ENCODE peak calls at places on chromosome 14, in eight cellular contexts. One of them, this sample, is unnamed.
A peak's percentile ranks its signal among the peaks of the same experiment; 100 is the strongest.

GRCh38 chr14:69247691-69248440 is 12.1 kb upstream of the GALNT16 start:
- DNase-seq in HCT116: no peak
- DNase-seq in IMR-90: peak; percentile 94
- DNase-seq in OCI-LY7: peak; percentile 16
- DNase-seq in PC-9: no peak
- DNase-seq in hepatocyte: no peak
- DNase-seq in H9: no peak
- DNase-seq in mammary epithelial cell: no peak
- DNase-seq in this sample: peak; percentile 85

GRCh38 chr14:33377596-33378390 is 439.1 kb downstream of the NPAS3 start:
- DNase-seq in HCT116: no peak
- DNase-seq in IMR-90: no peak
- DNase-seq in OCI-LY7: no peak
- DNase-seq in PC-9: no peak
- DNase-seq in hepatocyte: no peak
- DNase-seq in H9: no peak
- DNase-seq in mammary epithelial cell: no peak
- DNase-seq in this sample: peak; percentile 28

GRCh38 chr14:88986146-88986841 is 161.8 kb downstream of the TTC8 start:
- DNase-seq in HCT116: peak; percentile 31
- DNase-seq in IMR-90: peak; percentile 82
- DNase-seq in OCI-LY7: no peak
- DNase-seq in PC-9: no peak
- DNase-seq in hepatocyte: peak; percentile 53
- DNase-seq in H9: no peak
- DNase-seq in mammary epithelial cell: peak; percentile 72
- DNase-seq in this sample: peak; percentile 89

GRCh38 chr14:24123465-24124417 is 6.7 kb upstream of the FITM1 start:
- DNase-seq in HCT116: no peak
- DNase-seq in IMR-90: no peak
- DNase-seq in OCI-LY7: no peak
- DNase-seq in PC-9: no peak
- DNase-seq in hepatocyte: no peak
- DNase-seq in H9: no peak
- DNase-seq in mammary epithelial cell: no peak
- DNase-seq in this sample: no peak

GRCh38 chr14:79468491-79468890 is 742.8 kb downstream of the DIO2 start:
- DNase-seq in HCT116: no peak
- DNase-seq in IMR-90: no peak
- DNase-seq in OCI-LY7: no peak
- DNase-seq in PC-9: no peak
- DNase-seq in hepatocyte: no peak
- DNase-seq in H9: no peak
- DNase-seq in mammary epithelial cell: no peak
- DNase-seq in this sample: no peak

GRCh38 chr14:102145395-102145794 is 5.7 kb downstream of the WDR20 start:
- DNase-seq in HCT116: no peak
- DNase-seq in IMR-90: no peak
- DNase-seq in OCI-LY7: no peak
- DNase-seq in PC-9: no peak
- DNase-seq in hepatocyte: no peak
- DNase-seq in H9: no peak
- DNase-seq in mammary epithelial cell: no peak
- DNase-seq in this sample: no peak

GRCh38 chr14:52954346-52955214 is 3.7 kb upstream of the FERMT2 start:
- DNase-seq in HCT116: no peak
- DNase-seq in IMR-90: peak; percentile 91
- DNase-seq in OCI-LY7: no peak
- DNase-seq in PC-9: no peak
- DNase-seq in hepatocyte: peak; percentile 22
- DNase-seq in H9: no peak
- DNase-seq in mammary epithelial cell: no peak
- DNase-seq in this sample: peak; percentile 89

GRCh38 chr14:89214221-89214965 is 202.6 kb downstream of the FOXN3 start:
- DNase-seq in HCT116: no peak
- DNase-seq in IMR-90: no peak
- DNase-seq in OCI-LY7: no peak
- DNase-seq in PC-9: peak; percentile 66
- DNase-seq in hepatocyte: peak; percentile 40
- DNase-seq in H9: no peak
- DNase-seq in mammary epithelial cell: peak; percentile 7
- DNase-seq in this sample: peak; percentile 16

GRCh38 chr14:34324363-34324795 is 137.7 kb downstream of the SPTSSA start:
- DNase-seq in HCT116: peak; percentile 27
- DNase-seq in IMR-90: peak; percentile 26
- DNase-seq in OCI-LY7: peak; percentile 57
- DNase-seq in PC-9: no peak
- DNase-seq in hepatocyte: peak; percentile 67
- DNase-seq in H9: no peak
- DNase-seq in mammary epithelial cell: peak; percentile 5
- DNase-seq in this sample: peak; percentile 58

GRCh38 chr14:64634558-64634957 is 69.7 kb upstream of the PLEKHG3 start:
- DNase-seq in HCT116: no peak
- DNase-seq in IMR-90: no peak
- DNase-seq in OCI-LY7: no peak
- DNase-seq in PC-9: no peak
- DNase-seq in hepatocyte: no peak
- DNase-seq in H9: no peak
- DNase-seq in mammary epithelial cell: no peak
- DNase-seq in this sample: no peak

GRCh38 chr14:66493750-66494149 is 7.6 kb downstream of the CCDC196 start:
- DNase-seq in HCT116: no peak
- DNase-seq in IMR-90: no peak
- DNase-seq in OCI-LY7: no peak
- DNase-seq in PC-9: no peak
- DNase-seq in hepatocyte: no peak
- DNase-seq in H9: no peak
- DNase-seq in mammary epithelial cell: no peak
- DNase-seq in this sample: no peak

GRCh38 chr14:77154421-77154820 is 12.8 kb upstream of the ZDHHC22 start:
- DNase-seq in HCT116: no peak
- DNase-seq in IMR-90: no peak
- DNase-seq in OCI-LY7: no peak
- DNase-seq in PC-9: no peak
- DNase-seq in hepatocyte: no peak
- DNase-seq in H9: no peak
- DNase-seq in mammary epithelial cell: no peak
- DNase-seq in this sample: no peak

GRCh38 chr14:67941456-67942018 is 122.0 kb downstream of the RAD51B start:
- DNase-seq in HCT116: no peak
- DNase-seq in IMR-90: peak; percentile 38
- DNase-seq in OCI-LY7: no peak
- DNase-seq in PC-9: peak; percentile 43
- DNase-seq in hepatocyte: peak; percentile 20
- DNase-seq in H9: no peak
- DNase-seq in mammary epithelial cell: no peak
- DNase-seq in this sample: peak; percentile 49

GRCh38 chr14:99028041-99028440 is 244.0 kb downstream of the BCL11B start:
- DNase-seq in HCT116: no peak
- DNase-seq in IMR-90: no peak
- DNase-seq in OCI-LY7: no peak
- DNase-seq in PC-9: no peak
- DNase-seq in hepatocyte: no peak
- DNase-seq in H9: no peak
- DNase-seq in mammary epithelial cell: no peak
- DNase-seq in this sample: no peak

GRCh38 chr14:101132051-101132541 is 228.6 kb upstream of the RTL1 start:
- DNase-seq in HCT116: no peak
- DNase-seq in IMR-90: no peak
- DNase-seq in OCI-LY7: no peak
- DNase-seq in PC-9: no peak
- DNase-seq in hepatocyte: no peak
- DNase-seq in H9: peak; percentile 10
- DNase-seq in mammary epithelial cell: no peak
- DNase-seq in this sample: no peak

GRCh38 chr14:99471731-99472130 is 8.9 kb downstream of the SETD3 start:
- DNase-seq in HCT116: no peak
- DNase-seq in IMR-90: no peak
- DNase-seq in OCI-LY7: no peak
- DNase-seq in PC-9: no peak
- DNase-seq in hepatocyte: no peak
- DNase-seq in H9: no peak
- DNase-seq in mammary epithelial cell: no peak
- DNase-seq in this sample: no peak

GRCh38 chr14:59751578-59751977 is 119.0 kb downstream of the RTN1 start:
- DNase-seq in HCT116: no peak
- DNase-seq in IMR-90: no peak
- DNase-seq in OCI-LY7: no peak
- DNase-seq in PC-9: no peak
- DNase-seq in hepatocyte: no peak
- DNase-seq in H9: no peak
- DNase-seq in mammary epithelial cell: no peak
- DNase-seq in this sample: no peak

GRCh38 chr14:61560323-61560722 is 135.0 kb upstream of the HIF1A start:
- DNase-seq in HCT116: no peak
- DNase-seq in IMR-90: peak; percentile 61
- DNase-seq in OCI-LY7: no peak
- DNase-seq in PC-9: no peak
- DNase-seq in hepatocyte: peak; percentile 50
- DNase-seq in H9: no peak
- DNase-seq in mammary epithelial cell: no peak
- DNase-seq in this sample: no peak
- H3K4me2 ChIP-seq in HCT116: peak overlapping the region; percentile 76
- H3K4me2 ChIP-seq in IMR-90: peak overlapping the region; percentile 11
- H3K4me2 ChIP-seq in OCI-LY7: no peak overlapping the region
- H3K4me2 ChIP-seq in PC-9: peak overlapping the region; percentile 79
- H3K4me2 ChIP-seq in hepatocyte: peak overlapping the region; percentile 44
- H3K4me2 ChIP-seq in H9: no peak overlapping the region
- H3K4me2 ChIP-seq in mammary epithelial cell: no peak overlapping the region
- H3K4me2 ChIP-seq in this sample: no peak overlapping the region

GRCh38 chr14:54867011-54867410 is 35.6 kb downstream of the GCH1 start:
- DNase-seq in HCT116: no peak
- DNase-seq in IMR-90: peak; percentile 28
- DNase-seq in OCI-LY7: no peak
- DNase-seq in PC-9: no peak
- DNase-seq in hepatocyte: no peak
- DNase-seq in H9: no peak
- DNase-seq in mammary epithelial cell: no peak
- DNase-seq in this sample: peak; percentile 76
- H3K4me2 ChIP-seq in HCT116: no peak overlapping the region
- H3K4me2 ChIP-seq in IMR-90: no peak overlapping the region
- H3K4me2 ChIP-seq in OCI-LY7: no peak overlapping the region
- H3K4me2 ChIP-seq in PC-9: no peak overlapping the region
- H3K4me2 ChIP-seq in hepatocyte: no peak overlapping the region
- H3K4me2 ChIP-seq in H9: no peak overlapping the region
- H3K4me2 ChIP-seq in mammary epithelial cell: no peak overlapping the region
- H3K4me2 ChIP-seq in this sample: peak overlapping the region; percentile 44

GRCh38 chr14:70662080-70662479 is 20.4 kb downstream of the TTC9 start:
- DNase-seq in HCT116: no peak
- DNase-seq in IMR-90: no peak
- DNase-seq in OCI-LY7: no peak
- DNase-seq in PC-9: no peak
- DNase-seq in hepatocyte: no peak
- DNase-seq in H9: no peak
- DNase-seq in mammary epithelial cell: no peak
- DNase-seq in this sample: no peak
- H3K4me2 ChIP-seq in HCT116: peak overlapping the region; percentile 11
- H3K4me2 ChIP-seq in IMR-90: no peak overlapping the region
- H3K4me2 ChIP-seq in OCI-LY7: peak overlapping the region; percentile 80
- H3K4me2 ChIP-seq in PC-9: peak overlapping the region; percentile 18
- H3K4me2 ChIP-seq in hepatocyte: no peak overlapping the region
- H3K4me2 ChIP-seq in H9: no peak overlapping the region
- H3K4me2 ChIP-seq in mammary epithelial cell: no peak overlapping the region
- H3K4me2 ChIP-seq in this sample: no peak overlapping the region

DNA sequence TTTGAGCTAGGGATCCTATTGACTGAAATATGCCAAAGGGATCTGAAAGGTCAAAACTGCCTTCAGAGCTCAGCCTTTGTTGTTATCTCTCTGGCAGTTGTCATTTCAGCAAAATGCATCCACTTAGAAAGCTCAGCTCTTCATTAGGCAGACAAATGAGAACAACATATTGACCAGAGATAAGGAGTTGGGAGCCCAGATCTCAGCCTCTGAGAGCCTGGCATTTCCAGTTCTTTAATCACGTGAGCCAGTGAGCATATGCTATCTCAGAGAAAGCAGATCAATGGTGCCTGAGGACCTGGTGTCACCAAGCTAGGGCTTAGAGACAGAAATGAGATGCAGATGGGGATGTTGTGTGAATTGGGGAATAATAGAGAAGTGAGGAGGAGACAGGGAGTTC is 101.1 kb downstream of the DAD1 start:
- DNase-seq in HCT116: no peak
- DNase-seq in IMR-90: no peak
- DNase-seq in OCI-LY7: no peak
- DNase-seq in PC-9: no peak
- DNase-seq in hepatocyte: no peak
- DNase-seq in H9: no peak
- DNase-seq in mammary epithelial cell: no peak
- DNase-seq in this sample: no peak
- H3K4me2 ChIP-seq in HCT116: no peak overlapping the region
- H3K4me2 ChIP-seq in IMR-90: no peak overlapping the region
- H3K4me2 ChIP-seq in OCI-LY7: peak overlapping the region; percentile 20
- H3K4me2 ChIP-seq in PC-9: no peak overlapping the region
- H3K4me2 ChIP-seq in hepatocyte: no peak overlapping the region
- H3K4me2 ChIP-seq in H9: no peak overlapping the region
- H3K4me2 ChIP-seq in mammary epithelial cell: no peak overlapping the region
- H3K4me2 ChIP-seq in this sample: no peak overlapping the region

GRCh38 chr14:104971447-104972240 is 6.5 kb downstream of the AHNAK2 start:
- DNase-seq in HCT116: no peak
- DNase-seq in IMR-90: no peak
- DNase-seq in OCI-LY7: no peak
- DNase-seq in PC-9: no peak
- DNase-seq in hepatocyte: no peak
- DNase-seq in H9: no peak
- DNase-seq in mammary epithelial cell: no peak
- DNase-seq in this sample: no peak
- H3K4me2 ChIP-seq in HCT116: peak overlapping the region; percentile 90
- H3K4me2 ChIP-seq in IMR-90: no peak overlapping the region
- H3K4me2 ChIP-seq in OCI-LY7: no peak overlapping the region
- H3K4me2 ChIP-seq in PC-9: peak overlapping the region; percentile 72
- H3K4me2 ChIP-seq in hepatocyte: peak overlapping the region; percentile 44
- H3K4me2 ChIP-seq in H9: no peak overlapping the region
- H3K4me2 ChIP-seq in mammary epithelial cell: peak overlapping the region; percentile 84
- H3K4me2 ChIP-seq in this sample: no peak overlapping the region

This sample was measured in fibroblast of lung.